ENCODE peak calls at places on chromosomes 12 and 14, in ten cellular contexts. I is germinal center; Z is BJ; J is GM12865; P is immature natural killer cell; U is RCC 7860; O is left lobe of liver; S is midbrain; L is naive thymus-derived CD4-positive, alpha-beta T cell; Y is NCI-H146. C is an unnamed sample.

GRCh38 chr12:131720921-131721320 is 10.0 kb downstream of the SFSWAP start:
- DNase-seq in I (no peak), Z (no peak), J (no peak), P (no peak), U (no peak), O (peak), S (no peak), L (no peak), Y (no peak), C (no peak)

GRCh38 chr14:68442828-68443460 is 349.9 kb downstream of the ZFP36L1 start:
- DNase-seq in I (no peak), Z (peak), J (no peak), P (no peak), U (no peak), O (no peak), S (no peak), L (no peak), Y (no peak), C (no peak)

GRCh38 chr14:69355955-69356321 is 42.2 kb downstream of the ERH start:
- DNase-seq in I (no peak), Z (peak), J (no peak), P (no peak), U (no peak), O (no peak), S (no peak), L (no peak), Y (no peak), C (peak)

GRCh38 chr14:46399049-46399448 is 252.5 kb downstream of the RPL10L start:
- DNase-seq in I (no peak), Z (no peak), J (no peak), P (no peak), U (no peak), O (no peak), S (no peak), L (no peak), Y (no peak), C (no peak)

GRCh38 chr14:52950898-52951729 is at the start of gene FERMT2:
- DNase-seq in I (peak), Z (no peak), J (peak), P (peak), U (peak), O (peak), S (peak), L (no peak), Y (peak), C (peak)

GRCh38 chr14:75648066-75648838 is 12.4 kb downstream of the ERG28 start:
- DNase-seq in I (no peak), Z (peak), J (no peak), P (no peak), U (peak), O (peak), S (no peak), L (no peak), Y (no peak), C (no peak)

GRCh38 chr14:90831821-90832220 is 15.6 kb upstream of the TTC7B start:
- DNase-seq in I (no peak), Z (no peak), J (no peak), P (no peak), U (no peak), O (no peak), S (no peak), L (no peak), Y (no peak), C (no peak)

GRCh38 chr14:53971501-53971900 is 14.9 kb upstream of the BMP4 start:
- DNase-seq in I (no peak), Z (no peak), J (no peak), P (no peak), U (no peak), O (no peak), S (no peak), L (no peak), Y (no peak), C (no peak)

GRCh38 chr14:76490735-76491134 is 114.8 kb downstream of the ESRRB start:
- DNase-seq in I (no peak), Z (no peak), J (peak), P (no peak), U (no peak), O (no peak), S (no peak), L (no peak), Y (no peak), C (peak)

GRCh38 chr12:47017901-47018479 is 61.4 kb upstream of the PCED1B start:
- DNase-seq in I (no peak), Z (peak), J (no peak), P (no peak), U (no peak), O (no peak), S (no peak), L (no peak), Y (no peak), C (no peak)

GRCh38 chr14:72513994-72514659 is 379.8 kb downstream of the DPF3 start:
- DNase-seq in I (peak), Z (no peak), J (peak), P (peak), U (peak), O (no peak), S (peak), L (no peak), Y (no peak), C (peak)

GRCh38 chr12:101939306-101939705 is 61.9 kb downstream of the DRAM1 start:
- DNase-seq in I (no peak), Z (no peak), J (no peak), P (no peak), U (no peak), O (no peak), S (no peak), L (no peak), Y (no peak), C (no peak)